ENCODE peak calls at places on chromosome 17, in five cellular contexts. One of them, this sample, is unnamed.
A peak's percentile ranks its signal among the peaks of the same experiment; 100 is the strongest.

GRCh38 chr17:65756760-65757159 is 195.3 kb upstream of the AXIN2 start:
- DNase-seq in IMR-90: no peak
- DNase-seq in SK-N-SH: no peak
- DNase-seq in K562: no peak
- DNase-seq in GM12878: no peak
- DNase-seq in this sample: no peak

GRCh38 chr17:7444682-7445010 is 215 bp upstream of the CHRNB1 start:
- DNase-seq in IMR-90: no peak
- DNase-seq in SK-N-SH: no peak
- DNase-seq in K562: no peak
- DNase-seq in GM12878: no peak
- DNase-seq in this sample: no peak

GRCh38 chr17:61986898-61987297 is 59.1 kb upstream of the INTS2 start:
- DNase-seq in IMR-90: no peak
- DNase-seq in SK-N-SH: no peak
- DNase-seq in K562: no peak
- DNase-seq in GM12878: no peak
- DNase-seq in this sample: no peak

GRCh38 chr17:7838291-7839075 is 4.5 kb downstream of the KDM6B start:
- DNase-seq in IMR-90: peak; percentile 78
- DNase-seq in SK-N-SH: peak; percentile 71
- DNase-seq in K562: peak; percentile 46
- DNase-seq in GM12878: no peak
- DNase-seq in this sample: no peak

GRCh38 chr17:76700627-76701470 is 9.9 kb downstream of the MXRA7 start:
- DNase-seq in IMR-90: peak; percentile 93
- DNase-seq in SK-N-SH: peak; percentile 85
- DNase-seq in K562: no peak
- DNase-seq in GM12878: no peak
- DNase-seq in this sample: no peak

GRCh38 chr17:81004336-81005015 is 12.8 kb downstream of the CHMP6 start:
- DNase-seq in IMR-90: no peak
- DNase-seq in SK-N-SH: peak; percentile 56
- DNase-seq in K562: no peak
- DNase-seq in GM12878: no peak
- DNase-seq in this sample: no peak

GRCh38 chr17:36755586-36755985 is 154.2 kb downstream of the MRM1 start:
- DNase-seq in IMR-90: no peak
- DNase-seq in SK-N-SH: peak; percentile 68
- DNase-seq in K562: peak; percentile 60
- DNase-seq in GM12878: no peak
- DNase-seq in this sample: peak; percentile 70

GRCh38 chr17:27379863-27380533 is 76.2 kb upstream of the KSR1 start:
- DNase-seq in IMR-90: peak; percentile 43
- DNase-seq in SK-N-SH: peak; percentile 80
- DNase-seq in K562: peak; percentile 67
- DNase-seq in GM12878: no peak
- DNase-seq in this sample: no peak

GRCh38 chr17:44556114-44556853 is 1.0 kb upstream of the FZD2 start:
- DNase-seq in IMR-90: peak; percentile 63
- DNase-seq in SK-N-SH: peak; percentile 67
- DNase-seq in K562: peak; percentile 69
- DNase-seq in GM12878: peak; percentile 30
- DNase-seq in this sample: peak; percentile 84

GRCh38 chr17:75313941-75314550 is 24.8 kb upstream of the SLC25A19 start:
- DNase-seq in IMR-90: peak; percentile 20
- DNase-seq in SK-N-SH: no peak
- DNase-seq in K562: no peak
- DNase-seq in GM12878: no peak
- DNase-seq in this sample: no peak

GRCh38 chr17:40460585-40460975 is 17.3 kb downstream of the IGFBP4 start:
- DNase-seq in IMR-90: no peak
- DNase-seq in SK-N-SH: peak; percentile 78
- DNase-seq in K562: no peak
- DNase-seq in GM12878: no peak
- DNase-seq in this sample: no peak

GRCh38 chr17:74117087-74117486 is 86.4 kb upstream of the RPL38 start:
- DNase-seq in IMR-90: no peak
- DNase-seq in SK-N-SH: peak; percentile 67
- DNase-seq in K562: no peak
- DNase-seq in GM12878: no peak
- DNase-seq in this sample: no peak

GRCh38 chr17:30824002-30824355 is 513 bp downstream of the CRLF3 start:
- DNase-seq in IMR-90: no peak
- DNase-seq in SK-N-SH: peak; percentile 68
- DNase-seq in K562: peak; percentile 52
- DNase-seq in GM12878: no peak
- DNase-seq in this sample: peak; percentile 64

GRCh38 chr17:30819941-30820705 is 4.4 kb downstream of the CRLF3 start:
- DNase-seq in IMR-90: peak; percentile 9
- DNase-seq in SK-N-SH: no peak
- DNase-seq in K562: no peak
- DNase-seq in GM12878: no peak
- DNase-seq in this sample: no peak

GRCh38 chr17:30823425-30823824 is 1.1 kb downstream of the CRLF3 start:
- DNase-seq in IMR-90: no peak
- DNase-seq in SK-N-SH: no peak
- DNase-seq in K562: peak; percentile 7
- DNase-seq in GM12878: no peak
- DNase-seq in this sample: no peak

GRCh38 chr17:30824356-30825145 is at the start of gene CRLF3:
- DNase-seq in IMR-90: peak; percentile 87
- DNase-seq in SK-N-SH: peak; percentile 99
- DNase-seq in K562: peak; percentile 95
- DNase-seq in GM12878: peak; percentile 53
- DNase-seq in this sample: peak; percentile 94

GRCh38 chr17:30821751-30822723 is 2.5 kb downstream of the CRLF3 start:
- DNase-seq in IMR-90: no peak
- DNase-seq in SK-N-SH: no peak
- DNase-seq in K562: no peak
- DNase-seq in GM12878: no peak
- DNase-seq in this sample: no peak
- TF ChIP-seq RCOR1 in IMR-90: no peak
- TF ChIP-seq RCOR1 in SK-N-SH: no peak
- TF ChIP-seq RCOR1 in K562: no peak
- TF ChIP-seq RCOR1 in GM12878: no peak
- TF ChIP-seq RCOR1 in this sample: no peak

DNA sequence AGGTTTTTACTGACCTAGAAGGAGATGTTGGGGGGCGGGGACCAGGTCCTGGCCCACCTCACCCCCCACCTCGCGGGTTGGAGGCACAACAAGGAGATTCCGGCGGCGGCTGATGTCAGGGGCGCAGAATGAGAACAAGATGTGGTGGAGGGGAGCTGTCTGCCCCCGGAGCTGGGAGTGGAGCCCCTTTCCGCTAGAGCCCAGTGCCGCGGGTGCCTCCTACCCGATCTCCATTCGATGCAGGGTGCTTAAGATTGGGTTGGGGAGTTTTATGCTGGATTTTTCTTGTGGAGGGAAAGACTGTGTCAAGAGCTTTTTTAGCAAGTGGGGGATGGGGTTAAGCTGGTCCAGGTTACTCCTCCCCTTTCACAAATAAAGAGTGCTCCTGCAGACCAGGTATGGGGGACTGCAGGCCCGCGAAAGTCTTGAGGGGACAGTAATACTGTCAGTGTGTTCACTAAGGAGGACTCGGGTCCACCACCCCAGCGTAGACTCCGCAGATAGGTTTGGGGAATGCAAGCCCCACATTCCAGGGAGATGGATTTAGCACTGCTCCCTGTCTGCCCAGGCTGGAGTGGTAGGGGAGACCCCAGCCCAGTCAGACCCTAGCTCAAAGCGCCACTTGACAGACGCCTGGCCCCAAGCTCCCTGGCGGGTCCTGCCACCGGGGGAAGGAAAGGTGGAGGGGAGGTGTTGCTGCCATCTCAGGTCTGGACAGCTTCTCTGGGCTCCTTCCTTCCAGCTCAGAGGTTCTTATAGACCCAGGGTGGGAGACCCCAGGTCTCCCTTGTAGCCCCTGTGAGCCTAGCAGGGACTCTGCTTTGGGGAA is 2.0 kb downstream of the CACNA1G start:
- DNase-seq in IMR-90: no peak
- DNase-seq in SK-N-SH: no peak
- DNase-seq in K562: no peak
- DNase-seq in GM12878: no peak
- DNase-seq in this sample: no peak
- TF ChIP-seq RCOR1 in IMR-90: no peak
- TF ChIP-seq RCOR1 in SK-N-SH: no peak
- TF ChIP-seq RCOR1 in K562: no peak
- TF ChIP-seq RCOR1 in GM12878: no peak
- TF ChIP-seq RCOR1 in this sample: no peak

DNA sequence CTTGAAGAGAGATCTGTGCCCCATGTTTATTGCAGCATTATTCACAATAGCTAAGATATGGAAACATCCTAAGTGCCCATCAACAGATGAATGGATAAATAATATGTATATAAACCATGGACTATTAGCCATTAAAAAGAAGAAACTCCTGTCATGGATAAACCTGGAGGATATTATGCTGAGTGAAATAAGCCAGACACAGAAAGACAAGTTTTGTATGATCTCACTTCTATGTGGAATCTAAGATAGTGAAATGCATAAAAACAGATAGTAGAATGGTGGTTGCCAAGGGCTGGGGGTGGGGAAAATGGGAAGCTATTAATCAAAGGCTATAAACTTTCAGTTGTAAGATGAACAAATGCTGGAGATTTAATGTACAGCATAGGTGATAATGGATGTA is 19.9 kb upstream of the HEATR6 start:
- DNase-seq in IMR-90: no peak
- DNase-seq in SK-N-SH: no peak
- DNase-seq in K562: no peak
- DNase-seq in GM12878: no peak
- DNase-seq in this sample: no peak
- TF ChIP-seq RCOR1 in IMR-90: no peak
- TF ChIP-seq RCOR1 in SK-N-SH: no peak
- TF ChIP-seq RCOR1 in K562: no peak
- TF ChIP-seq RCOR1 in GM12878: no peak
- TF ChIP-seq RCOR1 in this sample: no peak

DNA sequence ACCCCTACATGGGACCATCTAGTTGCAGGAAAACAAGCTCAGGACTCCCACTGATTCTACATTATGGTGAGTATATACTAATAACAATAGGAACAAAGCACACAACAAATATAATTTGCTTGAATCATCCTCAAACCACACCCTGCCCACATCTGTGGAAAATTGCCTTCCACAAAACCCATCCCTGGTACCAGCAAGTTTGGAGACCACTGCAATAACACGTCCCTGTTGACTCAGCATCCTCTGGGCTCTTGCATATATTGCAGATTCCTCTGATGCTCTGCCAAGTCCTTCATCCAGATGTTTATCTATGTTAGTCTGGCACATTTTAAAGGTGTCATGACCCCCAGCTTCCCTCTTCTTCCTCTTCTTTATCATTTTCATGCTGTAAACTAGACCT is 138.4 kb downstream of the PCTP start:
- DNase-seq in IMR-90: no peak
- DNase-seq in SK-N-SH: no peak
- DNase-seq in K562: no peak
- DNase-seq in GM12878: no peak
- DNase-seq in this sample: no peak
- TF ChIP-seq RCOR1 in IMR-90: no peak
- TF ChIP-seq RCOR1 in SK-N-SH: no peak
- TF ChIP-seq RCOR1 in K562: no peak
- TF ChIP-seq RCOR1 in GM12878: no peak
- TF ChIP-seq RCOR1 in this sample: no peak

DNA sequence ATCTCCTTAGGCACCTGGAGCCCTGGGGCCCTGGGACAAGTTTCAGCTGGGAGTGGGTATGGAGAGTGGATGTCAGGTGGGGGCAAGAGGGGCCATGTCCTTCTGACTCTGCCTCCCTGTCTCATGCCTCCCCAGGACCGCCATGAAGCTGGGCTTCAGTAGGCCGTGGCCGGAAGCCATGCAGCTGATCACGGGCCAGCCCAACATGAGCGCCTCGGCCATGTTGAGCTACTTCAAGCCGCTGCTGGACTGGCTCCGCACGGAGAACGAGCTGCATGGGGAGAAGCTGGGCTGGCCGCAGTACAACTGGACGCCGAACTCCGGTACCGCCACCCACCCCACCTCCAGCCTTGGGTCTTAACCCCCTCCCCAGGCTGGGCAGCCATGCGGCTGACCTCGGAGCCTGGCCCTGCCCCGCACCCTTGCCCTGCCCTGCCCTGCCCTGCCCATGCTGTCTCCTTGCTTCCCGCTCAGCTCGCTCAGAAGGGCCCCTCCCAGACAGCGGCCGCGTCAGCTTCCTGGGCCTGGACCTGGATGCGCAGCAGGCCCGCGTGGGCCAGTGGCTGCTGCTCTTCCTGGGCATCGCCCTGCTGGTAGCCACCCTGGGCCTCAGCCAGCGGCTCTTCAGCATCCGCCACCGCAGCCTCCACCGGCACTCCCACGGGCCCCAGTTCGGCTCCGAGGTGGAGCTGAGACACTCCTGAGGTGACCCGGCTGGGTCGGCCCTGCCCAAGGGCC is 20.0 kb downstream of the ACE start:
- DNase-seq in IMR-90: no peak
- DNase-seq in SK-N-SH: no peak
- DNase-seq in K562: no peak
- DNase-seq in GM12878: no peak
- DNase-seq in this sample: no peak
- TF ChIP-seq RCOR1 in IMR-90: no peak
- TF ChIP-seq RCOR1 in SK-N-SH: no peak
- TF ChIP-seq RCOR1 in K562: no peak
- TF ChIP-seq RCOR1 in GM12878: no peak
- TF ChIP-seq RCOR1 in this sample: no peak

GRCh38 chr17:79622201-79622601 is 11.3 kb upstream of the RBFOX3 start:
- DNase-seq in IMR-90: no peak
- DNase-seq in SK-N-SH: peak; percentile 36
- DNase-seq in K562: no peak
- DNase-seq in GM12878: no peak
- DNase-seq in this sample: no peak
- TF ChIP-seq RCOR1 in IMR-90: no peak
- TF ChIP-seq RCOR1 in SK-N-SH: no peak
- TF ChIP-seq RCOR1 in K562: no peak
- TF ChIP-seq RCOR1 in GM12878: no peak
- TF ChIP-seq RCOR1 in this sample: no peak

GRCh38 chr17:72534265-72534664 is 413.4 kb downstream of the SOX9 start:
- DNase-seq in IMR-90: no peak
- DNase-seq in SK-N-SH: no peak
- DNase-seq in K562: no peak
- DNase-seq in GM12878: no peak
- DNase-seq in this sample: no peak
- TF ChIP-seq RCOR1 in IMR-90: no peak
- TF ChIP-seq RCOR1 in SK-N-SH: no peak
- TF ChIP-seq RCOR1 in K562: no peak
- TF ChIP-seq RCOR1 in GM12878: no peak
- TF ChIP-seq RCOR1 in this sample: no peak

DNA sequence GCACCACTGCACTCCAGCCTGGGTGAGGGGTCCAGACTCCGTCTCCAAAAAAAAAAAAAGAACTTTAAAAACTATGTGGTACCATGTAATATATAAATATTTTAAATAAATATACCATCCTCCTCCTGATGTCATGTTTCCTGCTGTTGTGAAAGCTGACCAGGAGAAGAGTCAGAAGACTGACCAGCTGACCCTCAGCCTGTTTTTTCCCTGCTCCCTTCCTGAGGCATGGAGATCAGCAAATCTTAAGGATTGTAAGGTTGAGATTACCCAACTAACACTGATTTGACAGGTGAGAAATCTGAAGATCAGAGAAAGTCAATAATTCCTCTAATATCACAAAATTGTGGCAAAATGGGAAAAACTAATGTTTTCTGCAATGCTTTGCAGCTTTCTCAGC is 18.1 kb downstream of the NCOR1 start:
- DNase-seq in IMR-90: peak; percentile 39
- DNase-seq in SK-N-SH: no peak
- DNase-seq in K562: no peak
- DNase-seq in GM12878: no peak
- DNase-seq in this sample: no peak
- TF ChIP-seq RCOR1 in IMR-90: no peak
- TF ChIP-seq RCOR1 in SK-N-SH: no peak
- TF ChIP-seq RCOR1 in K562: no peak
- TF ChIP-seq RCOR1 in GM12878: no peak
- TF ChIP-seq RCOR1 in this sample: no peak

This sample was measured in A549.